ENCODE peak calls at places on chromosomes 5 and 9, in eight cellular contexts. N is T-helper 9 cell; D is fibroblast of lung; G is MM.1S; Q is H9; C is putamen; B is CD8-positive, alpha-beta memory T cell; W is lower leg skin. I is an unnamed sample.

GRCh38 chr5:80967500-80968181 is 7.5 kb downstream of the RASGRF2 start:
- DNase-seq in N (no peak), D (peak; percentile 88), G (no peak), Q (no peak), C (no peak), B (no peak), W (peak; percentile 51), I (peak; percentile 95)

GRCh38 chr9:129597355-129598088 is 23.4 kb downstream of the C9orf50 start:
- DNase-seq in N (no peak), D (peak; percentile 81), G (no peak), Q (peak; percentile 66), C (no peak), B (no peak), W (no peak), I (no peak)

GRCh38 chr5:58056546-58056945 is 403.3 kb downstream of the PLK2 start:
- DNase-seq in N (no peak), D (peak; percentile 55), G (no peak), Q (no peak), C (no peak), B (no peak), W (no peak), I (no peak)

GRCh38 chr9:16069671-16070586 is 517.1 kb downstream of the CCDC171 start:
- DNase-seq in N (no peak), D (peak; percentile 48), G (no peak), Q (no peak), C (no peak), B (no peak), W (no peak), I (no peak)

GRCh38 chr5:177304392-177305119 is 957 bp downstream of the PRELID1 start:
- DNase-seq in N (no peak), D (no peak), G (peak; percentile 70), Q (no peak), C (no peak), B (no peak), W (no peak), I (peak; percentile 43)

GRCh38 chr9:1083325-1083913 is 33.3 kb downstream of the DMRT2 start:
- DNase-seq in N (no peak), D (no peak), G (no peak), Q (no peak), C (peak; percentile 85), B (no peak), W (no peak), I (no peak)

GRCh38 chr9:93673844-93674334 is 97.5 kb downstream of the PHF2 start:
- DNase-seq in N (no peak), D (no peak), G (no peak), Q (peak; percentile 20), C (no peak), B (no peak), W (no peak), I (no peak)

GRCh38 chr5:181051841-181052525 is 11.9 kb downstream of the BTNL9 start:
- DNase-seq in N (no peak), D (no peak), G (no peak), Q (no peak), C (no peak), B (no peak), W (no peak), I (no peak)

GRCh38 chr5:142601432-142601831 is 84.5 kb downstream of the FGF1 start:
- DNase-seq in N (no peak), D (no peak), G (no peak), Q (no peak), C (no peak), B (no peak), W (no peak), I (no peak)

GRCh38 chr5:96256795-96257470 is 176.1 kb downstream of the PCSK1 start:
- DNase-seq in N (no peak), D (peak; percentile 81), G (no peak), Q (no peak), C (no peak), B (no peak), W (no peak), I (peak; percentile 60)

GRCh38 chr9:124013263-124014211 is 2.0 kb downstream of the LHX2 start:
- DNase-seq in N (no peak), D (no peak), G (no peak), Q (peak; percentile 79), C (no peak), B (no peak), W (no peak), I (no peak)

GRCh38 chr5:2005101-2006041 is 122.6 kb upstream of the IRX4 start:
- DNase-seq in N (no peak), D (no peak), G (no peak), Q (no peak), C (no peak), B (no peak), W (peak; percentile 10), I (no peak)

GRCh38 chr9:107735821-107736220 is 246.3 kb upstream of the KLF4 start:
- DNase-seq in N (no peak), D (no peak), G (no peak), Q (no peak), C (no peak), B (no peak), W (no peak), I (no peak)